ENCODE peak calls at places on chromosome 2, in five cellular contexts. L, S, I, E and A are unnamed samples.

GRCh38 chr2:97935719-97936161 is 60.0 kb downstream of the TMEM131 start:
- DNase-seq in L (no peak), S (no peak), I (no peak), E (no peak), A (no peak)

GRCh38 chr2:226903179-226903578 is 67.3 kb downstream of the RHBDD1 start:
- DNase-seq in L (no peak), S (no peak), I (peak; percentile 24), E (no peak), A (no peak)

GRCh38 chr2:224772494-224772893 is 56.3 kb upstream of the CCDC195 start:
- DNase-seq in L (no peak), S (no peak), I (no peak), E (no peak), A (no peak)

GRCh38 chr2:207913772-207914358 is 111.5 kb downstream of the PLEKHM3 start:
- DNase-seq in L (no peak), S (no peak), I (no peak), E (no peak), A (no peak)

GRCh38 chr2:70837980-70838379 is 2.4 kb upstream of the CD207 start:
- DNase-seq in L (no peak), S (no peak), I (no peak), E (no peak), A (no peak)

GRCh38 chr2:109437325-109438090 is 176.3 kb downstream of the SEPTIN10 start:
- DNase-seq in L (peak; percentile 15), S (no peak), I (no peak), E (no peak), A (no peak)

GRCh38 chr2:174059178-174059874 is 94.2 kb upstream of the SP3 start:
- DNase-seq in L (no peak), S (no peak), I (no peak), E (no peak), A (no peak)

GRCh38 chr2:86439879-86440630 is 1.1 kb upstream of the KDM3A start:
- DNase-seq in L (no peak), S (no peak), I (no peak), E (no peak), A (no peak)

GRCh38 chr2:165872101-165872791 is 78.2 kb upstream of the GALNT3 start:
- DNase-seq in L (no peak), S (no peak), I (no peak), E (no peak), A (no peak)

GRCh38 chr2:30777662-30778505 is 29.4 kb downstream of the CAPN13 start:
- DNase-seq in L (no peak), S (no peak), I (no peak), E (no peak), A (no peak)

GRCh38 chr2:43854671-43855070 is 15.9 kb downstream of the ABCG8 start:
- DNase-seq in L (no peak), S (no peak), I (no peak), E (no peak), A (no peak)

GRCh38 chr2:163863073-163863472 is 127.3 kb upstream of the FIGN start:
- DNase-seq in L (no peak), S (no peak), I (no peak), E (no peak), A (no peak)

GRCh38 chr2:203471323-203471722 is 63.8 kb downstream of the RAPH1 start:
- DNase-seq in L (no peak), S (no peak), I (no peak), E (no peak), A (no peak)

GRCh38 chr2:156031121-156031520 is 301.4 kb downstream of the NR4A2 start:
- DNase-seq in L (no peak), S (no peak), I (no peak), E (no peak), A (no peak)

GRCh38 chr2:46825231-46825957 is 90.2 kb downstream of the MCFD2 start:
- DNase-seq in L (no peak), S (no peak), I (no peak), E (no peak), A (no peak)

GRCh38 chr2:238388794-238389193 is 37.9 kb upstream of the ASB1 start:
- DNase-seq in L (no peak), S (no peak), I (no peak), E (no peak), A (no peak)

GRCh38 chr2:199348871-199349270 is 108.9 kb downstream of the SATB2 start:
- DNase-seq in L (no peak), S (no peak), I (no peak), E (no peak), A (no peak)

GRCh38 chr2:19652811-19653210 is 249.0 kb downstream of the TTC32 start:
- DNase-seq in L (no peak), S (no peak), I (no peak), E (no peak), A (no peak)

GRCh38 chr2:39606585-39606984 is 59.1 kb upstream of the TMEM178A start:
- DNase-seq in L (no peak), S (no peak), I (no peak), E (no peak), A (no peak)

GRCh38 chr2:111118455-111119003 is 2.2 kb upstream of the BCL2L11 start:
- DNase-seq in L (no peak), S (no peak), I (no peak), E (peak; percentile 33), A (no peak)

GRCh38 chr2:106037922-106038321 is 156.2 kb downstream of the UXS1 start:
- DNase-seq in L (no peak), S (no peak), I (no peak), E (no peak), A (no peak)

GRCh38 chr2:102065675-102066252 is 74.0 kb downstream of the IL1R2 start:
- DNase-seq in L (no peak), S (no peak), I (peak; percentile 46), E (no peak), A (peak; percentile 87)

DNA sequence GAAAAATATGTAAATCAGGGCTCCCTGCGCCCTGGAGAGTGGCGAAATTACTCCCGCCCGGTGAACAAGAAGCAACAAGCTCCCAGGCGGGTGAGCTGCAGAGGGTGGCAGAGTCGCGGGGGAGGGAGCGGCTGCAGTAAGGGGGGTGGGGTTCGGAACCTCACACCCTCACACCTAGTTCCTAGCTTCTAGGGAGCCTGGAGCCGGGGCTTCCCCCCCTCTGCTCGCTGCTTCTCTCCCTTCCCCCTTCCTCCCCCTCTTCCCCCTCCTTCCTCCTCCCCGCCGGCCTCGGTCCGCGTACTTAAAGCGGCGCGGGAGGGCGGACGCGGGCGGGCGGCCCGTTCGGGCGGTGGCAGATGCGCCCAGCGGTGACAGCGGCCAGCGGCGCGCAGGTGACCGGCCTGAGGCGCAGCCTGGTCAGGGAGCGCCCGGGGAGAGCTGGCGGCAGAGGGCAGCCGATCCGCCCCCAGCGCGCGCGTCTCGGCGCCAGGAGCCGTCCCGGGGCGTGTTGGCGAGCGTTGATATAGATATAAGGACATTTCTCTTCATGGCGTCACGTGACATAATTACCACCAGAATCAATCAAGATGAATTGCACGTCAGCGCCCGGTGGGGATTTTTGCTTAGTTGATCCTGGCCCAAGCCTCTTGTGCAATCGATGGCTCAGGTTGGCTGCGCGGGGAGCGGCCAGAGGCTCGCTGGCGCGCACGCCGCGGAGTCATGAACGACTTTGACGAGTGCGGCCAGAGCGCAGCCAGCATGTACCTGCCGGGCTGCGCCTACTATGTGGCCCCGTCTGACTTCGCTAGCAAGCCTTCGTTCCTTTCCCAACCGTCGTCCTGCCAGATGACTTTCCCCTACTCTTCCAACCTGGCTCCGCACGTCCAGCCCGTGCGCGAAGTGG is at the start of gene HOXD11:
- DNase-seq in L (peak; percentile 66), S (no peak), I (no peak), E (peak; percentile 17), A (no peak)
- TF ChIP-seq POLR2A in L (peak; percentile 15), S (no peak), I (no peak), E (no peak), A (no peak)

GRCh38 chr2:8535398-8535755 is 146.5 kb upstream of the ID2 start:
- DNase-seq in L (no peak), S (no peak), I (no peak), E (no peak), A (no peak)

GRCh38 chr2:8535821-8536685 is 145.8 kb upstream of the ID2 start:
- DNase-seq in L (no peak), S (no peak), I (peak; percentile 18), E (no peak), A (no peak)

GRCh38 chr2:8533923-8534322 is 147.9 kb upstream of the ID2 start:
- DNase-seq in L (no peak), S (no peak), I (no peak), E (no peak), A (no peak)

GRCh38 chr2:8534386-8534728 is 147.5 kb upstream of the ID2 start:
- DNase-seq in L (no peak), S (no peak), I (no peak), E (no peak), A (no peak)

DNA sequence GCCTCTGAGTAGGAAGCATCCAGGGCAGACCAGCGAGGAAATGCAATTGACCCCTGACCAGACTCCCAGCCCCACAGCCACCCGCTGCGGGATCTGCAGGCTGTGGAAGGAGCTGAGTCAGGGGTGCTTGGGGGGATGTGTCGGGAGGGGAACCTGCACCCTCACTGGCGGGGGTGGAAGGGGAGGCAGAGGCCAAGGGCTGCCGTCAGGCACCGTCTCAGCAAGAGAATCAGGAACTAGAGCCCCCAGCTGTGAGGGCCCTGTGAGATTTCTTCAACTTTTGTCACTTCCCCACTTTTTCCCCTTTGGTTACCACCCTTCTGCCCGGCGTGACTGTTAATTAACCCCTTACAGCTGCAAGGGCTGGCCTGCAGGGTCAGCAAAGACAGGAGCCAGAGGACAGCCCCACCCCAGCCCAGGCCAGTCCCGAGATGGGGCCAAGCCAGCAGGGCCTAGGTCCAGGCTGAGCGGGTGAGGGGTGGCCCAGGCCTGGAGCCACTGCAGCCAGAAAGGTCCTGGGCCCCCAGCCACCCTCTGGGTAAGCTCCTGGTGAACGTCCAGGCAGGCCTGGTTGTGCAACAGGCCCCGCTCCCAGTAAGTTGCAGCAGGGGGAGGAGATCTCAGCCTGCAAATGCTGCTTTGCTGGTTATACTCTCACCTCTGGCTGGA is 147.0 kb upstream of the ID2 start:
- DNase-seq in L (peak; percentile 52), S (peak; percentile 30), I (peak; percentile 73), E (peak; percentile 65), A (peak; percentile 60)
- TF ChIP-seq CTCF in L (no peak), S (peak; percentile 8), I (no peak), E (no peak), A (no peak)

GRCh38 chr2:28904802-28905499 is 10.5 kb downstream of the WDR43 start:
- DNase-seq in L (no peak), S (no peak), I (no peak), E (no peak), A (no peak)

GRCh38 chr2:28905533-28905932 is 11.1 kb downstream of the WDR43 start:
- DNase-seq in L (no peak), S (no peak), I (peak; percentile 29), E (no peak), A (peak; percentile 62)

GRCh38 chr2:28906821-28907220 is 12.4 kb downstream of the WDR43 start:
- DNase-seq in L (no peak), S (no peak), I (no peak), E (no peak), A (no peak)

GRCh38 chr2:28908172-28908571 is 13.7 kb downstream of the WDR43 start:
- DNase-seq in L (no peak), S (no peak), I (no peak), E (no peak), A (no peak)

DNA sequence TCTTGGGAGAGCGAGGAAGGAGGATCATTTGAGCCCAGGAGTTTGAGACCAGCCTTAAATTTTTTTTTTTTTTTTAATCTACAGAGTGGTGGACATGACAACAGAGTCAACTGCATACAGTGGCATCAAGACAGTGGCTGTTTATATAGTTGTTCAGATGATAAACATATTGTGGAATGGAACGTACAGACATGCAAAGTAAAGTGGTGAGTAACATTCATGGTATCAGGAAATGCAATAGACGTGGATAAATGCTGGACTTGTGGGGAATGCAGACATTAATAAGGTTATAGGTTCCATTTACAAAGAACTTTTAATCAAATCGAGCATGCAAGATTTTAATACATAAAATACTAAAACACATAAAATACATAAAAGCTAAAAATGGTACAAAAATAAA is 11.9 kb downstream of the WDR43 start:
- DNase-seq in L (no peak), S (no peak), I (no peak), E (no peak), A (no peak)
- TF ChIP-seq POLR2A in L (no peak), S (no peak), I (no peak), E (no peak), A (no peak)

GRCh38 chr2:216498418-216499413 is at the start of gene RPL37A:
- DNase-seq in L (peak; percentile 94), S (peak; percentile 87), I (peak; percentile 94), E (peak; percentile 94), A (peak; percentile 87)
- TF ChIP-seq CTCF in L (no peak), S (no peak), I (no peak), E (no peak), A (no peak)